ENCODE peak calls at places on chromosomes 3 and 15, in ten cellular contexts. N, F, L, Z, O, T, I, R, G and K are unnamed samples.

GRCh38 chr3:128011140-128011539 is 41.1 kb upstream of the SEC61A1 start:
- DNase-seq in N (no peak), F (no peak), L (no peak), Z (peak; percentile 41), O (peak; percentile 31), T (peak; percentile 38), I (peak; percentile 61), R (peak; percentile 66), G (no peak), K (peak; percentile 69)

GRCh38 chr3:67381667-67382272 is 272.6 kb downstream of the SUCLG2 start:
- DNase-seq in N (no peak), F (no peak), L (no peak), Z (peak; percentile 40), O (peak; percentile 15), T (peak; percentile 54), I (peak; percentile 35), R (no peak), G (no peak), K (peak; percentile 33)

GRCh38 chr15:64284037-64284436 is 71.9 kb downstream of the CSNK1G1 start:
- DNase-seq in N (no peak), F (no peak), L (peak; percentile 14), Z (no peak), O (no peak), T (peak; percentile 75), I (peak; percentile 46), R (no peak), G (no peak), K (no peak)

GRCh38 chr3:45537960-45538640 is 56.5 kb upstream of the LIMD1 start:
- DNase-seq in N (no peak), F (no peak), L (no peak), Z (no peak), O (no peak), T (peak; percentile 40), I (no peak), R (no peak), G (no peak), K (no peak)

GRCh38 chr15:53197426-53197839 is 407.3 kb upstream of the ONECUT1 start:
- DNase-seq in N (no peak), F (no peak), L (peak; percentile 1), Z (peak; percentile 65), O (peak; percentile 53), T (peak; percentile 51), I (peak; percentile 41), R (peak; percentile 64), G (peak; percentile 52), K (peak; percentile 84)

GRCh38 chr3:162489853-162490252 is 993.2 kb downstream of the OTOL1 start:
- DNase-seq in N (no peak), F (no peak), L (no peak), Z (no peak), O (no peak), T (peak; percentile 53), I (no peak), R (no peak), G (no peak), K (no peak)

GRCh38 chr15:99692825-99693224 is 40.4 kb downstream of the LYSMD4 start:
- DNase-seq in N (no peak), F (no peak), L (no peak), Z (no peak), O (no peak), T (no peak), I (peak; percentile 9), R (no peak), G (no peak), K (no peak)

GRCh38 chr3:18780941-18781340 is 355.8 kb upstream of the SATB1 start:
- DNase-seq in N (no peak), F (no peak), L (no peak), Z (no peak), O (no peak), T (no peak), I (no peak), R (no peak), G (no peak), K (no peak)

GRCh38 chr3:185210621-185211157 is 43.2 kb downstream of the EHHADH start:
- DNase-seq in N (no peak), F (no peak), L (no peak), Z (no peak), O (no peak), T (no peak), I (no peak), R (no peak), G (no peak), K (no peak)

GRCh38 chr15:45402955-45403892 is 24.9 kb upstream of the GATM start:
- DNase-seq in N (no peak), F (peak; percentile 81), L (no peak), Z (peak; percentile 40), O (peak; percentile 59), T (peak; percentile 30), I (peak; percentile 81), R (peak; percentile 45), G (peak; percentile 70), K (peak; percentile 50)

GRCh38 chr3:179464296-179465092 is 13.2 kb upstream of the GNB4 start:
- DNase-seq in N (no peak), F (no peak), L (no peak), Z (peak; percentile 39), O (no peak), T (no peak), I (peak; percentile 36), R (no peak), G (no peak), K (no peak)

GRCh38 chr3:46359748-46360509 is 6.0 kb downstream of the CCR2 start:
- DNase-seq in N (no peak), F (no peak), L (no peak), Z (peak; percentile 51), O (no peak), T (no peak), I (peak; percentile 32), R (no peak), G (no peak), K (no peak)

GRCh38 chr3:35638640-35639250 is 580 bp upstream of the ARPP21 start:
- DNase-seq in N (no peak), F (peak; percentile 32), L (no peak), Z (no peak), O (no peak), T (no peak), I (no peak), R (no peak), G (peak; percentile 37), K (no peak)

GRCh38 chr3:44318929-44319328 is 19.6 kb upstream of the TCAIM start:
- DNase-seq in N (no peak), F (no peak), L (no peak), Z (peak; percentile 5), O (no peak), T (no peak), I (no peak), R (no peak), G (no peak), K (no peak)

GRCh38 chr3:179026636-179027035 is 45.0 kb downstream of the ZMAT3 start:
- DNase-seq in N (no peak), F (no peak), L (no peak), Z (no peak), O (no peak), T (peak; percentile 32), I (peak; percentile 25), R (no peak), G (no peak), K (no peak)

GRCh38 chr15:65275728-65276126 is 11.0 kb downstream of the PARP16 start:
- DNase-seq in N (no peak), F (no peak), L (no peak), Z (no peak), O (no peak), T (peak; percentile 20), I (no peak), R (no peak), G (no peak), K (no peak)

GRCh38 chr15:91975241-91975978 is 121.9 kb downstream of the SLCO3A1 start:
- DNase-seq in N (no peak), F (no peak), L (no peak), Z (no peak), O (no peak), T (no peak), I (peak; percentile 11), R (no peak), G (no peak), K (no peak)

GRCh38 chr15:81071130-81071529 is 62.9 kb upstream of the CFAP161 start:
- DNase-seq in N (no peak), F (no peak), L (peak; percentile 37), Z (no peak), O (no peak), T (peak; percentile 41), I (peak; percentile 55), R (no peak), G (no peak), K (no peak)

GRCh38 chr3:71423151-71423906 is 160.2 kb downstream of the FOXP1 start:
- DNase-seq in N (no peak), F (peak; percentile 92), L (no peak), Z (no peak), O (no peak), T (peak; percentile 37), I (peak; percentile 99), R (no peak), G (no peak), K (no peak)
- TF ChIP-seq CTCF in N (no peak), F (peak; percentile 64), L (no peak), Z (no peak), O (no peak), T (peak; percentile 17), I (no peak), R (no peak), G (no peak), K (no peak)

GRCh38 chr3:22887664-22888291 is 315.3 kb upstream of the UBE2E2 start:
- DNase-seq in N (no peak), F (no peak), L (peak; percentile 3), Z (peak; percentile 27), O (peak; percentile 7), T (peak; percentile 61), I (peak; percentile 56), R (no peak), G (no peak), K (peak; percentile 26)
- TF ChIP-seq CTCF in N (peak; percentile 55), F (peak; percentile 81), L (peak; percentile 54), Z (peak; percentile 34), O (peak; percentile 51), T (peak; percentile 75), I (peak; percentile 79), R (no peak), G (peak; percentile 15), K (peak; percentile 71)

DNA sequence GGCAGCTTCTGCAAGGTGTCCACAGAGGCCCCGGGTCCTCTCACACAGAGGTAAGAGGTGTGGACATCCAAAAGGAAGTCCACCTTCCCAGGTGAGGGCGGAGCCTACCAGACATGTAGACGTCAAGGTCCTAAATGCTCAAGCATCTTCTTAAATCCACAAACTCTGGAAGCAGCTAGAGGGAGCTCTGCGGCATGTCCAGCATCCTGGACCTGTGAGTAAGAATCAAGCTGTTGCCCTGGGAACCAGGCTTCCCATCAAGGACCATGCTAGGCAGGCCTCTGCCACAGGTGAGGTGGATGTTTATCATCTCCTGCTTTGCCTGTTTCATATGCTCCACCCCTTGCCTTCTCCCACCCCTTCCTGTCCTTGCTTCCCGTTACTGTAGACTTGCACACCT is 368.2 kb downstream of the GABRG3 start:
- DNase-seq in N (no peak), F (no peak), L (no peak), Z (no peak), O (no peak), T (no peak), I (no peak), R (no peak), G (no peak), K (no peak)
- TF ChIP-seq CTCF in N (no peak), F (no peak), L (no peak), Z (no peak), O (no peak), T (no peak), I (no peak), R (no peak), G (no peak), K (no peak)

DNA sequence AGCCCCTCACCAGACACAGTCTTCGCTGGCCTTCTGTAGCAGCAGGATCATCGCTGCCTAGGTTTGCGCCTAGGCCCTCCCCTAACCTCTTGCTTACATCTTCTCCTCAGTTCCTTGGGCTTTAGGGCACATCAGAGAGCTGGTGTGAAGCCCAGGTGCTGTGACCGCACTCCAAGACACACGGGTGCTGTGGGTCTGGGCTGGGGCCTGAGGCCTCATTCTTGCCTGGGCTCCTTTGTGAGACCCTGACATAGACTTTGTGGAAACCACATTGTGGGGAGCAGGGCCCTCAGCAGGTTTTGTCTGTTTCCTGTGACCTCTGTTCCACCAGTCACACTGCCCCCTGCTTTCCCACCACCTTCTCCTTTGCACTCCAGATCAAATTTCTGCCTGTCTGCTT is 8.0 kb downstream of the AMIGO3 start:
- DNase-seq in N (no peak), F (no peak), L (no peak), Z (no peak), O (no peak), T (no peak), I (no peak), R (no peak), G (no peak), K (no peak)
- TF ChIP-seq CTCF in N (no peak), F (no peak), L (no peak), Z (no peak), O (no peak), T (no peak), I (no peak), R (no peak), G (no peak), K (no peak)